ENCODE peak calls at places on chromosome 2, in seven cellular contexts. S is mammary epithelial cell; K is tibial nerve; U is mesothelial cell of epicardium; F is CD4-positive, alpha-beta T cell; G is CD4-positive, alpha-beta memory T cell; C is left kidney. W is an unnamed sample.

GRCh38 chr2:26034597-26035067 is 748 bp downstream of the RAB10 start:
- DNase-seq in G (no peak), C (peak), U (no peak), F (no peak), K (no peak), S (no peak), W (no peak)

GRCh38 chr2:174846941-174847938 is 83.0 kb upstream of the CHRNA1 start:
- DNase-seq in S (peak), K (no peak), F (no peak), G (no peak), C (peak), U (no peak), W (peak)

GRCh38 chr2:238793351-238793750 is 54.5 kb upstream of the TWIST2 start:
- DNase-seq in G (no peak), S (no peak), U (no peak), K (no peak), F (no peak), C (no peak), W (no peak)

GRCh38 chr2:235537186-235537585 is 43.3 kb downstream of the AGAP1 start:
- DNase-seq in S (no peak), U (no peak), F (no peak), C (no peak), G (no peak), K (no peak), W (no peak)

GRCh38 chr2:196498962-196499361 is 140.6 kb upstream of the CCDC150 start:
- DNase-seq in K (no peak), S (no peak), C (no peak), G (no peak), F (no peak), U (no peak), W (no peak)

GRCh38 chr2:200003444-200003843 is 48.1 kb downstream of the MAIP1 start:
- DNase-seq in G (no peak), S (no peak), C (no peak), F (no peak), U (no peak), K (no peak), W (no peak)

GRCh38 chr2:1748741-1749488 is 4.6 kb upstream of the PXDN start:
- DNase-seq in U (peak), K (no peak), F (no peak), G (no peak), S (no peak), C (no peak), W (no peak)

GRCh38 chr2:8550481-8550880 is 131.4 kb upstream of the ID2 start:
- DNase-seq in U (no peak), F (no peak), C (no peak), G (no peak), S (no peak), K (no peak), W (no peak)

GRCh38 chr2:104768694-104769093 is 85.2 kb upstream of the POU3F3 start:
- DNase-seq in F (no peak), S (no peak), K (no peak), G (no peak), U (no peak), C (no peak), W (no peak)

GRCh38 chr2:10071595-10071994 is 8.6 kb downstream of the CYS1 start:
- DNase-seq in F (no peak), G (no peak), K (no peak), C (no peak), S (no peak), U (no peak), W (no peak)

GRCh38 chr2:3662239-3662638 is 4.2 kb downstream of the ALLC start:
- DNase-seq in C (no peak), K (no peak), U (no peak), G (no peak), S (no peak), F (no peak), W (no peak)

GRCh38 chr2:49371302-49371701 is 217.0 kb upstream of the FSHR start:
- DNase-seq in K (no peak), G (no peak), C (no peak), U (no peak), S (no peak), F (no peak), W (no peak)

W was measured in nephron progenitor cell.